ENCODE peak calls at places on chromosomes 4 and X, in seven cellular contexts. One of them, this sample, is unnamed.

GRCh38 chr4:78661923-78662521 is 110.5 kb downstream of the ANXA3 start:
- DNase-seq in hepatocyte: peak
- DNase-seq in stimulated activated CD8-positive, alpha-beta memory T cell treated with anti-CD3 and anti-CD28 coated beads, Interleukin-15, amount 100 ng/mL, for 4 hours: no peak
- DNase-seq in GM18507: no peak
- DNase-seq in activated CD4-positive, CD25-positive, alpha-beta regulatory T cell: no peak
- DNase-seq in HFFc6: no peak
- DNase-seq in HS-5: no peak
- DNase-seq in this sample: peak

GRCh38 chrX:70455366-70456202 is 10.9 kb downstream of the DLG3 start:
- DNase-seq in HS-5: no peak
- DNase-seq in hepatocyte: peak
- DNase-seq in HFFc6: no peak
- DNase-seq in stimulated activated CD8-positive, alpha-beta memory T cell treated with anti-CD3 and anti-CD28 coated beads, Interleukin-15, amount 100 ng/mL, for 4 hours: no peak
- DNase-seq in activated CD4-positive, CD25-positive, alpha-beta regulatory T cell: no peak
- DNase-seq in GM18507: no peak
- DNase-seq in this sample: no peak

GRCh38 chr4:185390941-185391340 is 4.8 kb downstream of the LRP2BP start:
- DNase-seq in activated CD4-positive, CD25-positive, alpha-beta regulatory T cell: no peak
- DNase-seq in stimulated activated CD8-positive, alpha-beta memory T cell treated with anti-CD3 and anti-CD28 coated beads, Interleukin-15, amount 100 ng/mL, for 4 hours: no peak
- DNase-seq in HS-5: no peak
- DNase-seq in HFFc6: no peak
- DNase-seq in GM18507: no peak
- DNase-seq in hepatocyte: no peak
- DNase-seq in this sample: no peak

GRCh38 chr4:152935138-152935537 is 985 bp upstream of the FHDC1 start:
- DNase-seq in activated CD4-positive, CD25-positive, alpha-beta regulatory T cell: no peak
- DNase-seq in GM18507: no peak
- DNase-seq in HFFc6: no peak
- DNase-seq in stimulated activated CD8-positive, alpha-beta memory T cell treated with anti-CD3 and anti-CD28 coated beads, Interleukin-15, amount 100 ng/mL, for 4 hours: no peak
- DNase-seq in hepatocyte: peak
- DNase-seq in HS-5: no peak
- DNase-seq in this sample: no peak

GRCh38 chr4:11954093-11954492 is 525.4 kb upstream of the HS3ST1 start:
- DNase-seq in HS-5: no peak
- DNase-seq in activated CD4-positive, CD25-positive, alpha-beta regulatory T cell: no peak
- DNase-seq in GM18507: no peak
- DNase-seq in hepatocyte: peak
- DNase-seq in stimulated activated CD8-positive, alpha-beta memory T cell treated with anti-CD3 and anti-CD28 coated beads, Interleukin-15, amount 100 ng/mL, for 4 hours: no peak
- DNase-seq in HFFc6: no peak
- DNase-seq in this sample: no peak

GRCh38 chrX:108148524-108148923 is 56.9 kb downstream of the ATG4A start:
- DNase-seq in hepatocyte: no peak
- DNase-seq in HS-5: no peak
- DNase-seq in activated CD4-positive, CD25-positive, alpha-beta regulatory T cell: no peak
- DNase-seq in HFFc6: no peak
- DNase-seq in GM18507: no peak
- DNase-seq in stimulated activated CD8-positive, alpha-beta memory T cell treated with anti-CD3 and anti-CD28 coated beads, Interleukin-15, amount 100 ng/mL, for 4 hours: no peak
- DNase-seq in this sample: no peak

GRCh38 chr4:180828455-180829018 is 1414.7 kb upstream of the TENM3 start:
- DNase-seq in HS-5: peak
- DNase-seq in stimulated activated CD8-positive, alpha-beta memory T cell treated with anti-CD3 and anti-CD28 coated beads, Interleukin-15, amount 100 ng/mL, for 4 hours: no peak
- DNase-seq in HFFc6: peak
- DNase-seq in activated CD4-positive, CD25-positive, alpha-beta regulatory T cell: no peak
- DNase-seq in GM18507: no peak
- DNase-seq in hepatocyte: peak
- DNase-seq in this sample: no peak

GRCh38 chr4:106587558-106587957 is 219.0 kb upstream of the GIMD1 start:
- DNase-seq in hepatocyte: peak
- DNase-seq in HFFc6: peak
- DNase-seq in GM18507: no peak
- DNase-seq in activated CD4-positive, CD25-positive, alpha-beta regulatory T cell: no peak
- DNase-seq in stimulated activated CD8-positive, alpha-beta memory T cell treated with anti-CD3 and anti-CD28 coated beads, Interleukin-15, amount 100 ng/mL, for 4 hours: no peak
- DNase-seq in HS-5: peak
- DNase-seq in this sample: peak

GRCh38 chrX:107205770-107206696 is at the start of the genes DNAAF6 and NUP62CL:
- DNase-seq in activated CD4-positive, CD25-positive, alpha-beta regulatory T cell: peak
- DNase-seq in GM18507: peak
- DNase-seq in hepatocyte: peak
- DNase-seq in HFFc6: no peak
- DNase-seq in stimulated activated CD8-positive, alpha-beta memory T cell treated with anti-CD3 and anti-CD28 coated beads, Interleukin-15, amount 100 ng/mL, for 4 hours: peak
- DNase-seq in HS-5: no peak
- DNase-seq in this sample: no peak

GRCh38 chr4:86223472-86223871 is 136.4 kb downstream of the MAPK10 start:
- DNase-seq in HS-5: no peak
- DNase-seq in GM18507: no peak
- DNase-seq in hepatocyte: peak
- DNase-seq in activated CD4-positive, CD25-positive, alpha-beta regulatory T cell: no peak
- DNase-seq in HFFc6: peak
- DNase-seq in stimulated activated CD8-positive, alpha-beta memory T cell treated with anti-CD3 and anti-CD28 coated beads, Interleukin-15, amount 100 ng/mL, for 4 hours: no peak
- DNase-seq in this sample: no peak

GRCh38 chrX:101415180-101416130 is 7.4 kb downstream of the HNRNPH2 start:
- DNase-seq in hepatocyte: peak
- DNase-seq in activated CD4-positive, CD25-positive, alpha-beta regulatory T cell: no peak
- DNase-seq in stimulated activated CD8-positive, alpha-beta memory T cell treated with anti-CD3 and anti-CD28 coated beads, Interleukin-15, amount 100 ng/mL, for 4 hours: no peak
- DNase-seq in HFFc6: peak
- DNase-seq in GM18507: no peak
- DNase-seq in HS-5: no peak
- DNase-seq in this sample: no peak

GRCh38 chr4:161936625-161937133 is 227.1 kb downstream of the FSTL5 start:
- DNase-seq in activated CD4-positive, CD25-positive, alpha-beta regulatory T cell: no peak
- DNase-seq in GM18507: no peak
- DNase-seq in HS-5: peak
- DNase-seq in HFFc6: no peak
- DNase-seq in stimulated activated CD8-positive, alpha-beta memory T cell treated with anti-CD3 and anti-CD28 coated beads, Interleukin-15, amount 100 ng/mL, for 4 hours: no peak
- DNase-seq in hepatocyte: no peak
- DNase-seq in this sample: peak

GRCh38 chrX:116318672-116319071 is 117.7 kb upstream of the SLC6A14 start:
- DNase-seq in activated CD4-positive, CD25-positive, alpha-beta regulatory T cell: no peak
- DNase-seq in HS-5: no peak
- DNase-seq in hepatocyte: no peak
- DNase-seq in stimulated activated CD8-positive, alpha-beta memory T cell treated with anti-CD3 and anti-CD28 coated beads, Interleukin-15, amount 100 ng/mL, for 4 hours: no peak
- DNase-seq in GM18507: no peak
- DNase-seq in HFFc6: no peak
- DNase-seq in this sample: no peak

GRCh38 chrX:37825225-37825842 is 22.0 kb downstream of the DYNLT3 start:
- DNase-seq in GM18507: no peak
- DNase-seq in stimulated activated CD8-positive, alpha-beta memory T cell treated with anti-CD3 and anti-CD28 coated beads, Interleukin-15, amount 100 ng/mL, for 4 hours: no peak
- DNase-seq in HFFc6: peak
- DNase-seq in HS-5: no peak
- DNase-seq in activated CD4-positive, CD25-positive, alpha-beta regulatory T cell: peak
- DNase-seq in hepatocyte: peak
- DNase-seq in this sample: no peak

GRCh38 chr4:28444886-28445496 is 1584.3 kb downstream of the STIM2 start:
- DNase-seq in hepatocyte: no peak
- DNase-seq in HFFc6: peak
- DNase-seq in activated CD4-positive, CD25-positive, alpha-beta regulatory T cell: no peak
- DNase-seq in stimulated activated CD8-positive, alpha-beta memory T cell treated with anti-CD3 and anti-CD28 coated beads, Interleukin-15, amount 100 ng/mL, for 4 hours: no peak
- DNase-seq in HS-5: peak
- DNase-seq in GM18507: no peak
- DNase-seq in this sample: no peak

GRCh38 chr4:138110815-138111214 is 131.3 kb downstream of the SLC7A11 start:
- DNase-seq in stimulated activated CD8-positive, alpha-beta memory T cell treated with anti-CD3 and anti-CD28 coated beads, Interleukin-15, amount 100 ng/mL, for 4 hours: no peak
- DNase-seq in activated CD4-positive, CD25-positive, alpha-beta regulatory T cell: no peak
- DNase-seq in HFFc6: no peak
- DNase-seq in GM18507: no peak
- DNase-seq in hepatocyte: no peak
- DNase-seq in HS-5: no peak
- DNase-seq in this sample: no peak

GRCh38 chr4:108433832-108434231 is 186.5 kb upstream of the RPL34 start:
- DNase-seq in activated CD4-positive, CD25-positive, alpha-beta regulatory T cell: no peak
- DNase-seq in stimulated activated CD8-positive, alpha-beta memory T cell treated with anti-CD3 and anti-CD28 coated beads, Interleukin-15, amount 100 ng/mL, for 4 hours: peak
- DNase-seq in HS-5: no peak
- DNase-seq in hepatocyte: peak
- DNase-seq in GM18507: no peak
- DNase-seq in HFFc6: peak
- DNase-seq in this sample: no peak

GRCh38 chr4:14916554-14917304 is 85.6 kb upstream of the CPEB2 start:
- DNase-seq in HS-5: peak
- DNase-seq in stimulated activated CD8-positive, alpha-beta memory T cell treated with anti-CD3 and anti-CD28 coated beads, Interleukin-15, amount 100 ng/mL, for 4 hours: no peak
- DNase-seq in activated CD4-positive, CD25-positive, alpha-beta regulatory T cell: no peak
- DNase-seq in GM18507: no peak
- DNase-seq in hepatocyte: peak
- DNase-seq in HFFc6: peak
- DNase-seq in this sample: peak

GRCh38 chr4:169147217-169147616 is 123.5 kb downstream of the SH3RF1 start:
- DNase-seq in HS-5: peak
- DNase-seq in hepatocyte: no peak
- DNase-seq in GM18507: no peak
- DNase-seq in activated CD4-positive, CD25-positive, alpha-beta regulatory T cell: no peak
- DNase-seq in stimulated activated CD8-positive, alpha-beta memory T cell treated with anti-CD3 and anti-CD28 coated beads, Interleukin-15, amount 100 ng/mL, for 4 hours: no peak
- DNase-seq in HFFc6: peak
- DNase-seq in this sample: peak

GRCh38 chr4:78100060-78100459 is 42.9 kb downstream of the FRAS1 start:
- DNase-seq in HFFc6: no peak
- DNase-seq in hepatocyte: no peak
- DNase-seq in activated CD4-positive, CD25-positive, alpha-beta regulatory T cell: no peak
- DNase-seq in stimulated activated CD8-positive, alpha-beta memory T cell treated with anti-CD3 and anti-CD28 coated beads, Interleukin-15, amount 100 ng/mL, for 4 hours: no peak
- DNase-seq in GM18507: no peak
- DNase-seq in HS-5: no peak
- DNase-seq in this sample: peak

GRCh38 chr4:8067274-8067936 is 91.2 kb downstream of the ABLIM2 start:
- DNase-seq in hepatocyte: no peak
- DNase-seq in HS-5: no peak
- DNase-seq in HFFc6: no peak
- DNase-seq in GM18507: no peak
- DNase-seq in activated CD4-positive, CD25-positive, alpha-beta regulatory T cell: no peak
- DNase-seq in stimulated activated CD8-positive, alpha-beta memory T cell treated with anti-CD3 and anti-CD28 coated beads, Interleukin-15, amount 100 ng/mL, for 4 hours: no peak
- DNase-seq in this sample: no peak

GRCh38 chr4:2289311-2289954 is 27.5 kb upstream of the MXD4 start:
- DNase-seq in activated CD4-positive, CD25-positive, alpha-beta regulatory T cell: no peak
- DNase-seq in GM18507: no peak
- DNase-seq in HFFc6: no peak
- DNase-seq in stimulated activated CD8-positive, alpha-beta memory T cell treated with anti-CD3 and anti-CD28 coated beads, Interleukin-15, amount 100 ng/mL, for 4 hours: no peak
- DNase-seq in HS-5: no peak
- DNase-seq in hepatocyte: peak
- DNase-seq in this sample: no peak

GRCh38 chrX:133897593-133898163 is 87.7 kb downstream of the GPC3 start:
- DNase-seq in GM18507: no peak
- DNase-seq in HS-5: no peak
- DNase-seq in HFFc6: no peak
- DNase-seq in hepatocyte: no peak
- DNase-seq in stimulated activated CD8-positive, alpha-beta memory T cell treated with anti-CD3 and anti-CD28 coated beads, Interleukin-15, amount 100 ng/mL, for 4 hours: no peak
- DNase-seq in activated CD4-positive, CD25-positive, alpha-beta regulatory T cell: no peak
- DNase-seq in this sample: no peak

GRCh38 chrX:36898301-36898700 is 109.9 kb upstream of the FAM47C start:
- DNase-seq in hepatocyte: peak
- DNase-seq in HS-5: no peak
- DNase-seq in HFFc6: no peak
- DNase-seq in stimulated activated CD8-positive, alpha-beta memory T cell treated with anti-CD3 and anti-CD28 coated beads, Interleukin-15, amount 100 ng/mL, for 4 hours: no peak
- DNase-seq in activated CD4-positive, CD25-positive, alpha-beta regulatory T cell: no peak
- DNase-seq in GM18507: no peak
- DNase-seq in this sample: no peak

GRCh38 chr4:184792334-184792733 is 33.4 kb downstream of the ACSL1 start:
- DNase-seq in activated CD4-positive, CD25-positive, alpha-beta regulatory T cell: no peak
- DNase-seq in stimulated activated CD8-positive, alpha-beta memory T cell treated with anti-CD3 and anti-CD28 coated beads, Interleukin-15, amount 100 ng/mL, for 4 hours: no peak
- DNase-seq in HS-5: no peak
- DNase-seq in hepatocyte: no peak
- DNase-seq in GM18507: no peak
- DNase-seq in HFFc6: no peak
- DNase-seq in this sample: no peak

GRCh38 chrX:65643046-65643785 is 24.2 kb upstream of the MSN start:
- DNase-seq in stimulated activated CD8-positive, alpha-beta memory T cell treated with anti-CD3 and anti-CD28 coated beads, Interleukin-15, amount 100 ng/mL, for 4 hours: no peak
- DNase-seq in activated CD4-positive, CD25-positive, alpha-beta regulatory T cell: no peak
- DNase-seq in HFFc6: peak
- DNase-seq in GM18507: no peak
- DNase-seq in hepatocyte: no peak
- DNase-seq in HS-5: no peak
- DNase-seq in this sample: no peak

GRCh38 chr4:147829401-147830101 is 97.7 kb downstream of the ARHGAP10 start:
- DNase-seq in hepatocyte: peak
- DNase-seq in HS-5: no peak
- DNase-seq in stimulated activated CD8-positive, alpha-beta memory T cell treated with anti-CD3 and anti-CD28 coated beads, Interleukin-15, amount 100 ng/mL, for 4 hours: no peak
- DNase-seq in GM18507: no peak
- DNase-seq in HFFc6: no peak
- DNase-seq in activated CD4-positive, CD25-positive, alpha-beta regulatory T cell: no peak
- DNase-seq in this sample: no peak

GRCh38 chr4:175787948-175788347 is 24.1 kb downstream of the GPM6A start:
- DNase-seq in GM18507: no peak
- DNase-seq in hepatocyte: no peak
- DNase-seq in activated CD4-positive, CD25-positive, alpha-beta regulatory T cell: no peak
- DNase-seq in HS-5: no peak
- DNase-seq in stimulated activated CD8-positive, alpha-beta memory T cell treated with anti-CD3 and anti-CD28 coated beads, Interleukin-15, amount 100 ng/mL, for 4 hours: no peak
- DNase-seq in HFFc6: no peak
- DNase-seq in this sample: no peak

GRCh38 chr4:85741921-85742591 is 267.1 kb downstream of the ARHGAP24 start:
- DNase-seq in hepatocyte: peak
- DNase-seq in HS-5: no peak
- DNase-seq in activated CD4-positive, CD25-positive, alpha-beta regulatory T cell: no peak
- DNase-seq in GM18507: no peak
- DNase-seq in HFFc6: no peak
- DNase-seq in stimulated activated CD8-positive, alpha-beta memory T cell treated with anti-CD3 and anti-CD28 coated beads, Interleukin-15, amount 100 ng/mL, for 4 hours: no peak
- DNase-seq in this sample: no peak

GRCh38 chr4:141248029-141248428 is 27.3 kb downstream of the ZNF330 start:
- DNase-seq in activated CD4-positive, CD25-positive, alpha-beta regulatory T cell: no peak
- DNase-seq in hepatocyte: no peak
- DNase-seq in stimulated activated CD8-positive, alpha-beta memory T cell treated with anti-CD3 and anti-CD28 coated beads, Interleukin-15, amount 100 ng/mL, for 4 hours: no peak
- DNase-seq in HS-5: no peak
- DNase-seq in HFFc6: peak
- DNase-seq in GM18507: no peak
- DNase-seq in this sample: peak

GRCh38 chrX:108484251-108484650 is 44.6 kb downstream of the COL4A5 start:
- DNase-seq in hepatocyte: no peak
- DNase-seq in HS-5: no peak
- DNase-seq in HFFc6: no peak
- DNase-seq in stimulated activated CD8-positive, alpha-beta memory T cell treated with anti-CD3 and anti-CD28 coated beads, Interleukin-15, amount 100 ng/mL, for 4 hours: no peak
- DNase-seq in GM18507: no peak
- DNase-seq in activated CD4-positive, CD25-positive, alpha-beta regulatory T cell: no peak
- DNase-seq in this sample: no peak

GRCh38 chr4:42632653-42633382 is 24.1 kb downstream of the ATP8A1 start:
- DNase-seq in GM18507: no peak
- DNase-seq in stimulated activated CD8-positive, alpha-beta memory T cell treated with anti-CD3 and anti-CD28 coated beads, Interleukin-15, amount 100 ng/mL, for 4 hours: no peak
- DNase-seq in hepatocyte: no peak
- DNase-seq in HS-5: no peak
- DNase-seq in HFFc6: no peak
- DNase-seq in activated CD4-positive, CD25-positive, alpha-beta regulatory T cell: no peak
- DNase-seq in this sample: no peak